ENCODE peak calls at places on chromosomes 7 and 10, in five cellular contexts. E, U, P, D and G are unnamed samples.

GRCh38 chr10:89283988-89284475 is 17.8 kb upstream of the IFIT2 start:
- DNase-seq in P (peak), U (peak), E (peak), D (peak), G (no peak)

GRCh38 chr7:3439333-3440030 is 138.4 kb downstream of the SDK1 start:
- DNase-seq in E (peak), P (peak), D (peak), U (peak), G (no peak)

GRCh38 chr7:38822556-38822955 is 86.4 kb downstream of the VPS41 start:
- DNase-seq in E (no peak), P (peak), U (no peak), D (peak), G (no peak)

GRCh38 chr10:132418520-132419416 is 21.8 kb downstream of the PWWP2B start:
- DNase-seq in D (no peak), P (no peak), E (peak), U (peak), G (no peak)

GRCh38 chr7:134514663-134515062 is 12.7 kb upstream of the AKR1B10 start:
- DNase-seq in U (peak), D (peak), E (peak), P (peak), G (peak)

GRCh38 chr10:101161494-101162299 is 30.6 kb downstream of the TLX1 start:
- DNase-seq in E (peak), P (peak), D (peak), U (peak), G (peak)

GRCh38 chr10:533611-534566 is 155.6 kb downstream of the DIP2C start:
- DNase-seq in E (no peak), D (no peak), P (no peak), U (no peak), G (peak)

GRCh38 chr7:130891254-130892094 is 157.5 kb upstream of the KLF14 start:
- DNase-seq in U (no peak), D (peak), E (no peak), P (peak), G (peak)

GRCh38 chr10:13960603-13961002 is 370.1 kb downstream of the FRMD4A start:
- DNase-seq in P (no peak), U (no peak), E (no peak), D (no peak), G (no peak)

GRCh38 chr10:14659626-14660196 is 115.0 kb downstream of the FAM107B start:
- DNase-seq in P (no peak), D (no peak), E (no peak), U (no peak), G (no peak)

GRCh38 chr10:117609095-117609821 is 66.7 kb downstream of the EMX2 start:
- DNase-seq in D (peak), U (no peak), E (peak), P (peak), G (peak)

GRCh38 chr10:132667613-132668394 is 118.1 kb downstream of the NKX6-2 start:
- DNase-seq in U (no peak), P (peak), E (peak), D (no peak), G (peak)

GRCh38 chr10:15373199-15373598 is 2.1 kb upstream of the FAM171A1 start:
- DNase-seq in E (no peak), D (no peak), U (no peak), P (no peak), G (no peak)

GRCh38 chr7:43764039-43764789 is 5.7 kb downstream of the BLVRA start:
- DNase-seq in E (no peak), P (no peak), D (peak), U (no peak), G (no peak)

GRCh38 chr10:97074256-97075145 is 111.3 kb downstream of the SLIT1 start:
- DNase-seq in U (peak), D (no peak), P (no peak), E (no peak), G (peak)

GRCh38 chr10:55214608-55215007 is 413.6 kb upstream of the PCDH15 start:
- DNase-seq in P (no peak), E (no peak), D (no peak), U (no peak), G (no peak)

GRCh38 chr7:86939197-86939814 is 120.1 kb downstream of the ELAPOR2 start:
- DNase-seq in D (peak), U (peak), P (peak), E (peak), G (no peak)

GRCh38 chr10:60139798-60140566 is 233.6 kb upstream of the CCDC6 start:
- DNase-seq in D (peak), U (peak), P (peak), E (no peak), G (peak)

GRCh38 chr7:37109853-37110252 is 338.8 kb downstream of the ELMO1 start:
- DNase-seq in U (peak), P (no peak), E (no peak), D (no peak), G (no peak)

GRCh38 chr10:92747600-92747999 is 57.8 kb downstream of the HHEX start:
- DNase-seq in U (no peak), E (no peak), D (no peak), P (no peak), G (no peak)

GRCh38 chr10:93701903-93702277 is 502 bp downstream of the FRA10AC1 start:
- DNase-seq in E (no peak), U (no peak), D (peak), P (peak), G (peak)

GRCh38 chr10:43338117-43338516 is 33.3 kb upstream of the FXYD4 start:
- DNase-seq in U (peak), E (no peak), P (no peak), D (no peak), G (peak)

GRCh38 chr7:131218727-131219128 is 108.9 kb upstream of the MKLN1 start:
- DNase-seq in P (no peak), E (no peak), U (no peak), D (no peak), G (no peak)

GRCh38 chr7:22156205-22156604 is 200.7 kb downstream of the RAPGEF5 start:
- DNase-seq in E (peak), D (peak), U (no peak), P (peak), G (peak)

GRCh38 chr7:83001362-83002040 is 161.2 kb downstream of the PCLO start:
- DNase-seq in E (no peak), D (peak), P (peak), U (no peak), G (no peak)

GRCh38 chr7:15085361-15085760 is 182.8 kb upstream of the DGKB start:
- DNase-seq in D (no peak), E (no peak), P (no peak), U (peak), G (no peak)

GRCh38 chr10:35949820-35950219 is 307.7 kb upstream of the FZD8 start:
- DNase-seq in P (peak), U (peak), D (no peak), E (no peak), G (no peak)
- H3K4me2 ChIP-seq in P (peak), U (no peak), D (no peak), E (no peak), G (no peak)

DNA sequence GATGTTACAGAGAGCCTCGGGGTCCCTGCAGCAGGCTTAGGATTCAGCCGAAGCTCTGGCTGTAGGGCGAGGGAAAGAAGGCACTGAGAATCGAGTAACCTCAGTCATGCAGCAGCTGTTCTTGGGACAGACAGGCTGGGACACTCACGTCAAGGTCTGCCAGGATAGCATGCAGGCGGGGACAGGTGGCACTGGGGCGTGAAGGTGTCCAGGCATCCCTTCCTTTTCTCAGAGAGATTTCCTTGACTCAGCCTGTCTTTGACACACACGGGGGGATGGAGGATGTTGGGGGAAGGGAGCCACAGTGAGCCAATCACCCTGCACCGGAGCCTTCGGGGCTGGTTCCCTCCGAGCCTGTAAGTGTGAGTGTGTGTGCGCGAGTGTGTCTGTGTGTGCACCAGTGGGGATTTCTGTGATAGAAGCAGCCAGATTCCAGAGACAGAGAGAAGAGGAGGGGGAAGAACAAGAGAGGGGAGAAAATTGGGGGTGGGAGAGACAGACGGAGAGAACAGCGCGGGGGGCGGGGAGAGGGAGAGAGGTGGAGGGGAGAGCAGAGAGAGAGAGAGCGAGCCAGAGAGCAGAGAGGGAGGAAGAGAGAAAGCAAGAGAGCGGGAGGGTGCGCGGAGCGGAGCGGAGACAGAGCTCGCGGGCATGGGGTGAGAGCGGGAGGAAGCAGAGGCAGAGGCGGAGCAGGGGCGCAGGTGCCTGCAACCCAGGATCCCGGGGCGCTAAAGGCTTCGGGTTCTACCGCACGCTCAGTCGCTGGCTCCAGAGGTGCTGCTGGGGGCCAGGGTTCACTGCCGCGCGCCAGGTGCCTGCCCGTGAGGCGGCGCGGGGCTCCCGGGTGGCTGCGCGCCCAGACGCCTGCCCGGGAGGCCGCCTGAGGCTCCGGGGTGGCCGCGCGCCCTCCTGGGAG is 526 bp upstream of the GPR26 start:
- DNase-seq in E (no peak), P (no peak), D (no peak), U (no peak), G (no peak)
- H3K4me3 ChIP-seq in E (no peak), P (no peak), D (no peak), U (no peak), G (no peak)

GRCh38 chr10:114556236-114557122 is 101.6 kb downstream of the ABLIM1 start:
- DNase-seq in E (no peak), U (no peak), D (no peak), P (no peak), G (no peak)

GRCh38 chr10:114548662-114549061 is 109.4 kb downstream of the ABLIM1 start:
- DNase-seq in E (peak), U (peak), D (peak), P (peak), G (no peak)

GRCh38 chr10:114550756-114551290 is 107.3 kb downstream of the ABLIM1 start:
- DNase-seq in D (no peak), U (peak), P (peak), E (peak), G (no peak)

GRCh38 chr10:114551310-114551972 is 106.6 kb downstream of the ABLIM1 start:
- DNase-seq in E (no peak), D (no peak), P (peak), U (peak), G (no peak)

DNA sequence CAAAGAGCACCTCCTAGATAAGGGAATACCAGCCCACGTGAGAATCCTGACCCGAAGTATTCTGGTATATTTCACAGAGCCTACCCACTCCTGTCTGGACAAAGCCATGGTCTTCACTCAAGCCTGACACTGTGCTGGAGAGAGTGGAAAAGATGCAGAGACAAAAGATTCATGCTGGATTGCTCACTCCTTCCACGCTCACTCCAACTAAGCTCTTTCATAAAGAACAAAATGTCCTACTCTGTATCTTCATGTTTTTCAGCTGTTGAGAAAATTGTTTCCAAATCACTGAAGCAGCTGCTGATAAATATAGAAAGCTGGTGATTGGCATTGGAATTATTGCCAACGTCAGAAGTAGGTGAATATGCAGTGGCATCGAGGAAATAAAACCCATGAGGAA is 106.0 kb downstream of the ABLIM1 start:
- DNase-seq in E (no peak), U (no peak), P (no peak), D (no peak), G (no peak)
- H3K4me2 ChIP-seq in E (no peak), U (no peak), P (no peak), D (no peak), G (no peak)

DNA sequence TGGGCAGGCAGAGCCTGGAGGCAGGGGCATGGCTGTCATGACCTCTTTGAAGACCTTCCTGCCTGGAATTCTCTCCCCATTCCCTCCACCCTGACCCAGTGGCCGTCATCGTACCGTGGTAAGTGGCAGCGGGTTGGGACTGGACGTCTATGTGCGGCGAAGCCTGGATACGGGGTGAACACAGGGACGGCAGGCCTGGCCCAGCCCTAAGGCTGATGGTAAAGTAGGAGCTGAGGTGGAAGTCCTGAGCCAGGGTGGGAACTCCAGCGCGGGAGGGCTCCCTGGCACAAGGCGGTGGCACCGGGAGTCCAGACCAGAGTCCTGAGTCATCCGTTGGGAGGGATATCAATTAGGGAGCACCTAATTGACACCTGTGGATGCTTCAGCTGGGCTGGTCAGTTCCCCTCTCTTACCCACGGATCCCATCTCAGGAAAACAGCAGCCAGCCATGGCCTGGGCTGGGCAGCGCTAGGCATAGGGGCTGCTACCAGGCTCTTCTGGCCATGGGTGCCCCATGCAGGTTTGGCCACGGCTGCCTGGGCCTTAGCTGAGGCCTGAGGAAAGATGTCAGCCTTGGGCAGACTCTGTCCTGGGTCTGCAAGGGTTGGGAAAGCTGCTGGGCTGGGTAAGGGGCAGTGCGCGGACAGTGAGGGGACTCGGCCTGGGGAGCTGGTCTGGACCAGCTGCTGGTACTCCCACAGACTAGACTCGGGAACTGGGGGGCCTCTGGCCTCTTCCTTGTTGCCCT is 3.3 kb downstream of the PPIF start:
- DNase-seq in P (no peak), D (no peak), U (no peak), E (no peak), G (no peak)
- H3K4me3 ChIP-seq in P (no peak), D (no peak), U (no peak), E (no peak), G (no peak)

GRCh38 chr10:5895365-5895764 is 5.3 kb downstream of the FBH1 start:
- DNase-seq in D (no peak), P (no peak), U (no peak), E (no peak), G (no peak)
- H3K4me2 ChIP-seq in D (no peak), P (no peak), U (no peak), E (no peak), G (no peak)

DNA sequence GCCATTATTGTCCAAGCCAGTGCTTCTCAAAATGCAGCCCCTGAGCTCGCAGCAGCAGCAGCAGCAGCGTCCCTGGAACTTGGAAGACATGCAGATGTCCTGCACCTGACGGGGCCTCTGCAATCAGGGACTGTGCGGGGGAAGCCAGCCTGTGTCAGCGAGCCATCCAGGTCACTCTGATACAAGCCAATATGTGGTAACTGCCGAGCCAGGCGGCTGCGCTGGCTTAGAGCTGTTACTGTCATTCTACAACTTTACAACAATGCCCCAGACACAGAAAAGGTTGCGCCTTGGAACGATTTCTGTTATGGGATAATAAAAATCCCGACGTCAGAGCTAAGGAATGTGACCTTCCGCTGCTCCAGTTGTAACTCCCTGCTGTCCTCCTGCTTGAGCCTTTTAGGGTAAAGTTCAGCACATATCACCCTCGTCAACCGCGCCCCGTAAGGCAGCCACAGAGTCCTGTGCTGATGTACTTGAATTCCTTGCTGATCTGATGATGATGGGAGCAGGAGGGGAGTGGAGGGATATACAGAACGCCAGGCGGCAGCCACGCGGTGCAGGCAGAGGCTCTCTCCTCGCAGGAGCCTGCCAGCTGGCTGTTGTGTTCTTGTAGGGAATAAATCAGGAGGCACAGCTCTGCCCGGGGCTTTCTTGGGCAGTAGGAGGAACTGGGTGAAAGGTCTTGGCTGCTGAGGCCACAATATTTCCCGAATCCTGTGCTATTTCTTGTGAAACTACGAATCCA is 20.0 kb upstream of the CRYGN start:
- DNase-seq in U (peak), D (peak), E (peak), P (peak), G (peak)
- H3K4me3 ChIP-seq in U (no peak), D (peak), E (peak), P (peak), G (peak)